ENCODE peak calls at places on chromosomes 16 and 17, in ten cellular contexts. W is thyroid gland; K is HepG2; E is cardiac fibroblast; H is CD8-positive, alpha-beta T cell; Z is fibroblast of mammary gland; F is K562; G is GM12865; I is lower lobe of right lung; B is ovary. Q is an unnamed sample.

GRCh38 chr17:50109207-50109606 is 14.1 kb downstream of the PDK2 start:
- DNase-seq in W (no peak), K (no peak), E (no peak), H (no peak), Z (no peak), F (no peak), G (no peak), I (no peak), B (no peak), Q (no peak)

GRCh38 chr17:77478899-77479298 is 338.1 kb downstream of the SEC14L1 start:
- DNase-seq in W (peak), K (no peak), E (no peak), H (no peak), Z (no peak), F (no peak), G (no peak), I (no peak), B (peak), Q (no peak)

GRCh38 chr17:2053380-2054261 is 1.3 kb upstream of the HIC1 start:
- DNase-seq in W (peak), K (peak), E (peak), H (peak), Z (peak), F (peak), G (peak), I (peak), B (peak), Q (peak)

GRCh38 chr16:1708768-1709180 is 2.8 kb downstream of the MAPK8IP3 start:
- DNase-seq in W (no peak), K (no peak), E (peak), H (no peak), Z (peak), F (peak), G (no peak), I (no peak), B (no peak), Q (no peak)

GRCh38 chr17:19706791-19707727 is 9.3 kb downstream of the SLC47A2 start:
- DNase-seq in W (no peak), K (no peak), E (no peak), H (no peak), Z (no peak), F (peak), G (no peak), I (no peak), B (no peak), Q (peak)

GRCh38 chr17:65531508-65532431 is 29.7 kb downstream of the AXIN2 start:
- DNase-seq in W (peak), K (no peak), E (peak), H (no peak), Z (peak), F (no peak), G (no peak), I (no peak), B (peak), Q (no peak)

GRCh38 chr17:45841883-45842525 is 2.7 kb upstream of the SPPL2C start:
- DNase-seq in W (no peak), K (no peak), E (no peak), H (no peak), Z (no peak), F (no peak), G (no peak), I (no peak), B (no peak), Q (no peak)

GRCh38 chr16:31875112-31875803 is 1.7 kb downstream of the ZNF267 start:
- DNase-seq in W (no peak), K (no peak), E (peak), H (no peak), Z (peak), F (no peak), G (no peak), I (no peak), B (no peak), Q (no peak)

GRCh38 chr16:80105160-80105559 is 435.6 kb upstream of the DYNLRB2 start:
- DNase-seq in W (no peak), K (no peak), E (no peak), H (no peak), Z (peak), F (no peak), G (no peak), I (no peak), B (no peak), Q (no peak)

GRCh38 chr16:71387045-71387871 is 28.7 kb downstream of the CALB2 start:
- DNase-seq in W (no peak), K (no peak), E (no peak), H (no peak), Z (no peak), F (no peak), G (no peak), I (no peak), B (no peak), Q (no peak)

GRCh38 chr16:89981414-89981813 is 32.9 kb downstream of the DEF8 start:
- DNase-seq in W (no peak), K (no peak), E (no peak), H (no peak), Z (no peak), F (no peak), G (peak), I (no peak), B (no peak), Q (peak)

GRCh38 chr17:66632716-66633115 is 202.2 kb upstream of the CACNG5 start:
- DNase-seq in W (no peak), K (no peak), E (no peak), H (no peak), Z (no peak), F (no peak), G (no peak), I (no peak), B (no peak), Q (no peak)

GRCh38 chr16:23914935-23915549 is 79.3 kb downstream of the PRKCB start:
- DNase-seq in W (no peak), K (no peak), E (no peak), H (no peak), Z (no peak), F (no peak), G (no peak), I (no peak), B (no peak), Q (no peak)

GRCh38 chr17:36877001-36877400 is 60.3 kb upstream of the LHX1 start:
- DNase-seq in W (no peak), K (no peak), E (no peak), H (no peak), Z (no peak), F (no peak), G (no peak), I (no peak), B (no peak), Q (no peak)

GRCh38 chr17:69448431-69449102 is 34.1 kb downstream of the MAP2K6 start:
- DNase-seq in W (peak), K (no peak), E (peak), H (no peak), Z (no peak), F (no peak), G (no peak), I (no peak), B (peak), Q (no peak)

GRCh38 chr17:69179227-69179952 is 37.7 kb upstream of the ABCA6 start:
- DNase-seq in W (no peak), K (no peak), E (peak), H (no peak), Z (peak), F (no peak), G (peak), I (no peak), B (no peak), Q (no peak)

GRCh38 chr16:75687361-75687760 is 10.6 kb upstream of the CPHXL2 start:
- DNase-seq in W (no peak), K (no peak), E (no peak), H (no peak), Z (no peak), F (no peak), G (peak), I (no peak), B (no peak), Q (peak)

GRCh38 chr17:1188812-1189211 is 9.0 kb upstream of the ABR start:
- DNase-seq in W (peak), K (no peak), E (peak), H (no peak), Z (peak), F (no peak), G (peak), I (peak), B (peak), Q (no peak)

GRCh38 chr17:29073045-29073444 is 30.1 kb downstream of the PIPOX start:
- DNase-seq in W (no peak), K (no peak), E (no peak), H (no peak), Z (no peak), F (no peak), G (no peak), I (no peak), B (no peak), Q (no peak)

GRCh38 chr16:75322706-75323105 is 71.3 kb upstream of the BCAR1 start:
- DNase-seq in W (no peak), K (no peak), E (no peak), H (no peak), Z (peak), F (no peak), G (no peak), I (no peak), B (no peak), Q (no peak)

GRCh38 chr17:67628580-67629013 is 89.1 kb upstream of the NOL11 start:
- DNase-seq in W (peak), K (peak), E (no peak), H (no peak), Z (peak), F (no peak), G (peak), I (peak), B (no peak), Q (peak)

GRCh38 chr16:48542020-48542473 is 67.9 kb downstream of the N4BP1 start:
- DNase-seq in W (peak), K (no peak), E (peak), H (no peak), Z (peak), F (no peak), G (peak), I (peak), B (peak), Q (peak)

GRCh38 chr16:4407543-4408322 is 8.7 kb downstream of the CORO7 start:
- DNase-seq in W (no peak), K (no peak), E (peak), H (no peak), Z (peak), F (no peak), G (no peak), I (no peak), B (no peak), Q (no peak)

GRCh38 chr17:21677126-21677910 is 15.0 kb upstream of the KCNJ18 start:
- DNase-seq in W (no peak), K (no peak), E (no peak), H (no peak), Z (no peak), F (no peak), G (no peak), I (no peak), B (no peak), Q (no peak)

GRCh38 chr17:58569216-58569615 is 54.8 kb upstream of the MTMR4 start:
- DNase-seq in W (no peak), K (no peak), E (no peak), H (no peak), Z (no peak), F (no peak), G (no peak), I (no peak), B (no peak), Q (no peak)

GRCh38 chr17:74332763-74333220 is 6.8 kb downstream of the KIF19 start:
- DNase-seq in W (no peak), K (no peak), E (no peak), H (no peak), Z (no peak), F (peak), G (no peak), I (no peak), B (no peak), Q (no peak)

GRCh38 chr16:50313596-50314483 is 47.5 kb downstream of the ADCY7 start:
- DNase-seq in W (peak), K (peak), E (peak), H (peak), Z (peak), F (no peak), G (no peak), I (peak), B (peak), Q (no peak)

GRCh38 chr17:27756467-27757371 is 43.6 kb downstream of the NOS2 start:
- DNase-seq in W (peak), K (peak), E (peak), H (peak), Z (peak), F (peak), G (peak), I (no peak), B (peak), Q (peak)
- TF ChIP-seq CTCF in W (peak), K (peak), E (peak), H (peak), Z (peak), F (peak), G (peak), I (peak), B (peak), Q (peak)

GRCh38 chr16:8905795-8906591 is 23.8 kb downstream of the LITAFD start:
- DNase-seq in W (no peak), K (peak), E (no peak), H (no peak), Z (no peak), F (peak), G (no peak), I (no peak), B (no peak), Q (no peak)
- TF ChIP-seq CTCF in W (no peak), K (peak), E (peak), H (no peak), Z (peak), F (peak), G (peak), I (no peak), B (no peak), Q (no peak)

GRCh38 chr17:4972752-4973151 is 5.1 kb upstream of the SPAG7 start:
- DNase-seq in W (no peak), K (no peak), E (no peak), H (no peak), Z (no peak), F (no peak), G (no peak), I (no peak), B (no peak), Q (no peak)
- TF ChIP-seq CTCF in W (no peak), K (no peak), E (no peak), H (no peak), Z (no peak), F (no peak), G (no peak), I (no peak), B (no peak), Q (no peak)

DNA sequence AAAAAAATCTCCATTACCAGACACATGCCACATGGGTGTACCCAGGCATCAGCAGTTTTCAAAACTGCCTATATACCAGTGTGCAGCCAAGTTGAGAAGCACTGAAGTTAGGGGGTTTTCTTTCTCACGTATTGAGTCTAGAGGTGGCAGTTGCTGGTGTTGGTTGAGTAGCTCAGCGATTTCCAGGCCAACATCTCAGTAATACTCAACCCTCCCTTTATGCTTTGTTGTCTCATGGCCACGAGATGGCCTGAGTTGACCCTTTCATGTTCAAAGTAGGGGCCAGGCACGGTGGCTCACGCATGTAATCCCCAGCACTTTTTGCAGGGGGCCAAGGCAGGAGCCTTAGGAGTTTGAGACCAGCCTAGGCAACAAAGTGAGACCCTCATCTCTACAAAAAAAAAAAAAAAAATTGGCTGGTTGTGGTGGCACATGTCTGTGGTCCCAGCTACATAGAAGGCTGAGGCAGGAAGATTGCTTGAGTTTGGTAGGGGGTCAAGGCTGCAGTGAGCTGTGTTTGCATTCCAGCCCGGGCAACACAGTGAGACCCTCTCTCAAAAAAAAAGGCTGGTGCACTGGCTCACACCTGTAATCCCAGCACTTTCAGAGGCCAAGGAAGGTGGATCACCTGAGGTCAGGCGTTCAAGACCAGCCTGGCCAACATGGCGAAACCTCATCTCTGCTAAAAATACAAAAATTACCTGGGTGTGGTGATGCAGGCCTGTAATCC is 10.8 kb downstream of the LRRC3C start:
- DNase-seq in W (no peak), K (peak), E (no peak), H (no peak), Z (no peak), F (no peak), G (peak), I (no peak), B (no peak), Q (peak)
- TF ChIP-seq CTCF in W (no peak), K (peak), E (no peak), H (no peak), Z (no peak), F (peak), G (no peak), I (no peak), B (no peak), Q (no peak)

DNA sequence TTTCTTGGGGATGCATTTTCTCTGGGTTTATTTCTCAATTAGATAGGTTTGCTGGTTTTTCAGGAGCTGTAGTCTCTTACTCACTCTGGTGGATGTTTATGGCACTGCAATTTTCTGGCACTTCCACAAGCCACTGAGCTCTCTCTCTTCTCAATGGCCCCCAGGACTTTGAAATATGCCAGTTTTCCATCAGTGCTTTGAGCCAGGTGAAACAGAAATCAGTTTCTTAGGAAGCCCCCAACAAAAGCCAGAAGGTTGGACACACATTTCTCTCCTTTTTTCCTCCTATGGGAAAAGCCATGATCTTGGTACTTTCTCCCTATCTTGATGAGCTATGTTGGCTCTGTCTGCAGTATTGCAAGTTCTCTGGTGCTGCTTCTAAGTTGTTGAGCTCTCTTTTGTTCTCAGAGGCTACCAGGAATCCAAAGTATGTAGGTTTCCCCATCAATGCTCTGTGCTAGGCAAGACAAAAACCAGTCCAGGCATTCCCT is 90.7 kb upstream of the SMIM36 start:
- DNase-seq in W (no peak), K (peak), E (peak), H (no peak), Z (peak), F (peak), G (peak), I (no peak), B (no peak), Q (peak)
- TF ChIP-seq CTCF in W (peak), K (peak), E (peak), H (peak), Z (peak), F (peak), G (peak), I (peak), B (no peak), Q (peak)

DNA sequence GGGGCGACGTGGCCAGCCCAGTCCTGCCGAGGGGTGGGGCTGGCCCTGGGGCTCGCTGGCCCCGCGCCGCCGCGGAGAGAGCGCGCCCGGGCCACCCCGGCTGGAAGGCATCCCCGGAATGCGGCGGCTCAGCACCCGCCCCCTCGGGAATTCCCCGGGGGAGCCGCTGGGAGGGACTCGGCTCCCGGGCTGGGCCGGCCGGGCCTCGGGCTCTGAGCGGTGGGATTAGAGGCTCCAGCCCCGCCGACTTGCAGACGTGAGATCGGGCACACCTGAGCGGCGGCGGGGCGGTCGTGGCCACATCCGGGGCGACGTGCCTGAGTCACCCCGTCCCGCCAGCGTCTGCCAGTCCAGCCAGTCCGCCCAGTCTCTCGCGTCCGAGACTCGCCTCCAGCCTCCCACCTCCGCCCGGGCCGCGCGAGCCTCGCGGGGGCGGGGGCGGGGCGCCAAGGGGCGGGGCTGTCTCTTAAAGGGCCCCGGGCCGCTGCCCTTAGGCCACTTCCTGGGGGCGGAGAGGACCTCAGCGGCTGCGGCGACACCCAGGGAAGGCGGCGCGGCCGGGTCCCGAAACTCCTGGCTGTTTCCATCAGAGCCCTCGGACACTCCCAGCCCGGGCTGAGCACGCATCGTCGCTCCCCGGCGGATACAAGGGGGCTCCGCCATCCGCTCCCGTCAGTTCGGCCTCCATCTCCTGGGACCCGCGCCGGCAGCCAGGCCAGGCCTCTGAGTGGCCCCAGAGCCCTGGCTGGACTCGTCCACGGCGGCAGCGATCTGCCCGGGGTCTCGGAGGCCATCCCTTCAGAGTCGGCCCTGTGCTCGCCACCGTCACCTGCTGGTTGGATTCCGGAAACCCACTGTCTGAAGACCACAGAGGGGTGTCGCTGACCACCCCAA is at the start of gene KCTD11:
- DNase-seq in W (peak), K (peak), E (peak), H (peak), Z (peak), F (peak), G (peak), I (peak), B (peak), Q (peak)
- TF ChIP-seq CTCF in W (peak), K (peak), E (peak), H (peak), Z (peak), F (peak), G (peak), I (peak), B (peak), Q (peak)

GRCh38 chr16:66662445-66663194 is 33.9 kb downstream of the CMTM4 start:
- DNase-seq in W (no peak), K (peak), E (peak), H (no peak), Z (peak), F (peak), G (peak), I (no peak), B (no peak), Q (no peak)
- TF ChIP-seq CTCF in W (peak), K (peak), E (peak), H (no peak), Z (peak), F (peak), G (peak), I (peak), B (no peak), Q (peak)